ENCODE peak calls at places on chromosomes 6 and 20, in seven cellular contexts. One of them, this sample, is unnamed.

GRCh38 chr20:52219441-52219840 is 27.9 kb upstream of the ZFP64 start:
- DNase-seq in body of pancreas: no peak
- DNase-seq in transverse colon: no peak
- DNase-seq in mesenchymal stem cell: peak; percentile 15
- DNase-seq in CD4-positive, CD25-positive, alpha-beta regulatory T cell: no peak
- DNase-seq in fibroblast of lung: no peak
- DNase-seq in GM23338: peak; percentile 67
- DNase-seq in this sample: peak; percentile 22

GRCh38 chr20:38779247-38780097 is 26.0 kb upstream of the PPP1R16B start:
- DNase-seq in GM23338: peak; percentile 90
- DNase-seq in transverse colon: no peak
- DNase-seq in mesenchymal stem cell: no peak
- DNase-seq in body of pancreas: no peak
- DNase-seq in fibroblast of lung: no peak
- DNase-seq in CD4-positive, CD25-positive, alpha-beta regulatory T cell: no peak
- DNase-seq in this sample: no peak

GRCh38 chr6:12101653-12102312 is 89.7 kb downstream of the HIVEP1 start:
- DNase-seq in fibroblast of lung: no peak
- DNase-seq in CD4-positive, CD25-positive, alpha-beta regulatory T cell: no peak
- DNase-seq in body of pancreas: no peak
- DNase-seq in mesenchymal stem cell: no peak
- DNase-seq in transverse colon: no peak
- DNase-seq in GM23338: no peak
- DNase-seq in this sample: no peak

GRCh38 chr6:135180458-135181332 is at the start of gene MYB:
- DNase-seq in fibroblast of lung: peak; percentile 31
- DNase-seq in GM23338: peak; percentile 82
- DNase-seq in mesenchymal stem cell: peak; percentile 49
- DNase-seq in body of pancreas: peak; percentile 45
- DNase-seq in CD4-positive, CD25-positive, alpha-beta regulatory T cell: peak; percentile 74
- DNase-seq in transverse colon: peak; percentile 82
- DNase-seq in this sample: peak; percentile 75

GRCh38 chr20:7195704-7196103 is 428.2 kb downstream of the BMP2 start:
- DNase-seq in mesenchymal stem cell: peak; percentile 8
- DNase-seq in transverse colon: no peak
- DNase-seq in fibroblast of lung: peak; percentile 30
- DNase-seq in GM23338: no peak
- DNase-seq in body of pancreas: no peak
- DNase-seq in CD4-positive, CD25-positive, alpha-beta regulatory T cell: no peak
- DNase-seq in this sample: no peak

GRCh38 chr20:17169575-17170136 is 57.2 kb upstream of the PCSK2 start:
- DNase-seq in GM23338: no peak
- DNase-seq in CD4-positive, CD25-positive, alpha-beta regulatory T cell: no peak
- DNase-seq in body of pancreas: no peak
- DNase-seq in fibroblast of lung: no peak
- DNase-seq in mesenchymal stem cell: no peak
- DNase-seq in transverse colon: no peak
- DNase-seq in this sample: no peak

GRCh38 chr20:51800132-51800721 is 2.1 kb downstream of the SALL4 start:
- DNase-seq in CD4-positive, CD25-positive, alpha-beta regulatory T cell: peak; percentile 11
- DNase-seq in body of pancreas: peak; percentile 74
- DNase-seq in GM23338: peak; percentile 94
- DNase-seq in fibroblast of lung: peak; percentile 39
- DNase-seq in transverse colon: peak; percentile 69
- DNase-seq in mesenchymal stem cell: peak; percentile 61
- DNase-seq in this sample: peak; percentile 80

GRCh38 chr6:1708820-1709612 is 99.3 kb downstream of the FOXC1 start:
- DNase-seq in fibroblast of lung: no peak
- DNase-seq in GM23338: no peak
- DNase-seq in CD4-positive, CD25-positive, alpha-beta regulatory T cell: no peak
- DNase-seq in body of pancreas: no peak
- DNase-seq in transverse colon: no peak
- DNase-seq in mesenchymal stem cell: no peak
- DNase-seq in this sample: no peak

GRCh38 chr6:29631209-29631810 is 1.7 kb downstream of the GABBR1 start:
- DNase-seq in CD4-positive, CD25-positive, alpha-beta regulatory T cell: no peak
- DNase-seq in transverse colon: no peak
- DNase-seq in fibroblast of lung: peak; percentile 14
- DNase-seq in GM23338: peak; percentile 68
- DNase-seq in mesenchymal stem cell: peak; percentile 58
- DNase-seq in body of pancreas: no peak
- DNase-seq in this sample: no peak

GRCh38 chr20:19713851-19714716 is 44.0 kb upstream of the RIN2 start:
- DNase-seq in CD4-positive, CD25-positive, alpha-beta regulatory T cell: no peak
- DNase-seq in GM23338: no peak
- DNase-seq in body of pancreas: no peak
- DNase-seq in mesenchymal stem cell: peak; percentile 21
- DNase-seq in transverse colon: peak; percentile 35
- DNase-seq in fibroblast of lung: peak; percentile 23
- DNase-seq in this sample: no peak

GRCh38 chr6:170186006-170186908 is 104.6 kb downstream of the DLL1 start:
- DNase-seq in CD4-positive, CD25-positive, alpha-beta regulatory T cell: no peak
- DNase-seq in fibroblast of lung: no peak
- DNase-seq in GM23338: no peak
- DNase-seq in mesenchymal stem cell: no peak
- DNase-seq in transverse colon: no peak
- DNase-seq in body of pancreas: peak; percentile 9
- DNase-seq in this sample: no peak

GRCh38 chr6:86031713-86032112 is 389.0 kb upstream of the SYNCRIP start:
- DNase-seq in CD4-positive, CD25-positive, alpha-beta regulatory T cell: no peak
- DNase-seq in fibroblast of lung: no peak
- DNase-seq in body of pancreas: no peak
- DNase-seq in transverse colon: no peak
- DNase-seq in GM23338: no peak
- DNase-seq in mesenchymal stem cell: no peak
- DNase-seq in this sample: no peak

GRCh38 chr6:39051399-39052122 is 3.0 kb downstream of the GLP1R start:
- DNase-seq in CD4-positive, CD25-positive, alpha-beta regulatory T cell: no peak
- DNase-seq in mesenchymal stem cell: no peak
- DNase-seq in GM23338: no peak
- DNase-seq in body of pancreas: no peak
- DNase-seq in transverse colon: no peak
- DNase-seq in fibroblast of lung: no peak
- DNase-seq in this sample: no peak

GRCh38 chr6:124963416-124964083 is 1.3 kb downstream of the RNF217 start:
- DNase-seq in fibroblast of lung: peak; percentile 73
- DNase-seq in GM23338: peak; percentile 52
- DNase-seq in mesenchymal stem cell: peak; percentile 72
- DNase-seq in transverse colon: no peak
- DNase-seq in CD4-positive, CD25-positive, alpha-beta regulatory T cell: no peak
- DNase-seq in body of pancreas: no peak
- DNase-seq in this sample: no peak

GRCh38 chr6:73632346-73632745 is 21.4 kb downstream of the SLC17A5 start:
- DNase-seq in CD4-positive, CD25-positive, alpha-beta regulatory T cell: no peak
- DNase-seq in GM23338: no peak
- DNase-seq in fibroblast of lung: no peak
- DNase-seq in body of pancreas: no peak
- DNase-seq in transverse colon: no peak
- DNase-seq in mesenchymal stem cell: no peak
- DNase-seq in this sample: no peak

GRCh38 chr6:116221931-116222330 is 31.9 kb downstream of the TSPYL4 start:
- DNase-seq in CD4-positive, CD25-positive, alpha-beta regulatory T cell: no peak
- DNase-seq in GM23338: no peak
- DNase-seq in body of pancreas: no peak
- DNase-seq in mesenchymal stem cell: no peak
- DNase-seq in fibroblast of lung: no peak
- DNase-seq in transverse colon: no peak
- DNase-seq in this sample: no peak

GRCh38 chr20:33554914-33555420 is 65.1 kb downstream of the CBFA2T2 start:
- DNase-seq in CD4-positive, CD25-positive, alpha-beta regulatory T cell: peak; percentile 90
- DNase-seq in transverse colon: no peak
- DNase-seq in mesenchymal stem cell: peak; percentile 98
- DNase-seq in body of pancreas: peak; percentile 53
- DNase-seq in GM23338: peak; percentile 84
- DNase-seq in fibroblast of lung: peak; percentile 98
- DNase-seq in this sample: no peak

GRCh38 chr20:50711113-50711825 is 19.9 kb upstream of the RIPOR3 start:
- DNase-seq in GM23338: no peak
- DNase-seq in transverse colon: no peak
- DNase-seq in mesenchymal stem cell: no peak
- DNase-seq in body of pancreas: no peak
- DNase-seq in fibroblast of lung: no peak
- DNase-seq in CD4-positive, CD25-positive, alpha-beta regulatory T cell: no peak
- DNase-seq in this sample: no peak

GRCh38 chr6:12348530-12349511 is 58.7 kb downstream of the EDN1 start:
- DNase-seq in fibroblast of lung: peak; percentile 33
- DNase-seq in CD4-positive, CD25-positive, alpha-beta regulatory T cell: no peak
- DNase-seq in body of pancreas: peak; percentile 59
- DNase-seq in transverse colon: peak; percentile 38
- DNase-seq in mesenchymal stem cell: peak; percentile 81
- DNase-seq in GM23338: no peak
- DNase-seq in this sample: no peak

GRCh38 chr6:152458648-152459047 is 178.5 kb downstream of the SYNE1 start:
- DNase-seq in CD4-positive, CD25-positive, alpha-beta regulatory T cell: no peak
- DNase-seq in body of pancreas: no peak
- DNase-seq in mesenchymal stem cell: no peak
- DNase-seq in GM23338: no peak
- DNase-seq in fibroblast of lung: peak; percentile 71
- DNase-seq in transverse colon: no peak
- DNase-seq in this sample: no peak

GRCh38 chr6:142861711-142862110 is 83.3 kb downstream of the HIVEP2 start:
- DNase-seq in CD4-positive, CD25-positive, alpha-beta regulatory T cell: no peak
- DNase-seq in GM23338: no peak
- DNase-seq in body of pancreas: no peak
- DNase-seq in fibroblast of lung: no peak
- DNase-seq in transverse colon: no peak
- DNase-seq in mesenchymal stem cell: no peak
- DNase-seq in this sample: no peak

GRCh38 chr6:72835749-72836148 is 213.9 kb downstream of the KCNQ5 start:
- DNase-seq in mesenchymal stem cell: no peak
- DNase-seq in body of pancreas: no peak
- DNase-seq in CD4-positive, CD25-positive, alpha-beta regulatory T cell: no peak
- DNase-seq in transverse colon: no peak
- DNase-seq in GM23338: no peak
- DNase-seq in fibroblast of lung: no peak
- DNase-seq in this sample: no peak

DNA sequence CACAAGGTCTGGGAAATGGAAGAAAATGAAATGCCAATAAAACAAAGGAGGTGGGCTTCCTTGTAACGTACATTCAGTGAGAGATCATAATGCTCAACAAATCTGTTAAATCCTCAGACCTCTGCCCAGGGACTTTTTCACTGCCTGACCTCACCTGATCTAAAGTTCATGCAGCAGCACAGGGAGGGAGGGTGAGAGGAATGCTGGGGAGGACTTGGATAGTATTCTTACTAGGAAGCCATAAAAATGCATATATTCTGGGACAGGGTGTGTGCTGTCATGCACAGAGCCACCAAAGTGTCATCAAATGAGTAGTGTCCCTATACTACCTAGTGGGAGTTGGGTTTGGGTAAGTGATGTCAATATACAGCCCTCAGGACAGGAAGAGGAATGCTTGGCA is 32.6 kb downstream of the CLIC5 start:
- DNase-seq in transverse colon: peak; percentile 60
- DNase-seq in body of pancreas: no peak
- DNase-seq in fibroblast of lung: no peak
- DNase-seq in GM23338: no peak
- DNase-seq in mesenchymal stem cell: no peak
- DNase-seq in CD4-positive, CD25-positive, alpha-beta regulatory T cell: no peak
- DNase-seq in this sample: no peak
- H3K4me1 ChIP-seq in transverse colon: peaks cover 43% of the 10 kb centered on the region
- H3K4me1 ChIP-seq in body of pancreas: no peaks in the 10 kb centered on the region
- H3K4me1 ChIP-seq in fibroblast of lung: no peaks in the 10 kb centered on the region
- H3K4me1 ChIP-seq in GM23338: no peaks in the 10 kb centered on the region
- H3K4me1 ChIP-seq in mesenchymal stem cell: no peaks in the 10 kb centered on the region
- H3K4me1 ChIP-seq in CD4-positive, CD25-positive, alpha-beta regulatory T cell: no peaks in the 10 kb centered on the region
- H3K4me1 ChIP-seq in this sample: no peaks in the 10 kb centered on the region

GRCh38 chr20:1331101-1331500 is 2.2 kb upstream of the SDCBP2 start:
- DNase-seq in mesenchymal stem cell: no peak
- DNase-seq in fibroblast of lung: no peak
- DNase-seq in GM23338: no peak
- DNase-seq in transverse colon: no peak
- DNase-seq in body of pancreas: no peak
- DNase-seq in CD4-positive, CD25-positive, alpha-beta regulatory T cell: no peak
- DNase-seq in this sample: no peak
- H3K4me1 ChIP-seq in mesenchymal stem cell: peaks cover 21% of the 10 kb centered on the region
- H3K4me1 ChIP-seq in fibroblast of lung: peaks cover 15% of the 10 kb centered on the region
- H3K4me1 ChIP-seq in GM23338: peaks cover 5% of the 10 kb centered on the region
- H3K4me1 ChIP-seq in transverse colon: peaks cover 50% of the 10 kb centered on the region
- H3K4me1 ChIP-seq in body of pancreas: peaks cover 55% of the 10 kb centered on the region
- H3K4me1 ChIP-seq in CD4-positive, CD25-positive, alpha-beta regulatory T cell: peaks cover 13% of the 10 kb centered on the region
- H3K4me1 ChIP-seq in this sample: no peaks in the 10 kb centered on the region

GRCh38 chr6:157537518-157537917 is 156.5 kb downstream of the ZDHHC14 start:
- DNase-seq in body of pancreas: no peak
- DNase-seq in transverse colon: no peak
- DNase-seq in fibroblast of lung: no peak
- DNase-seq in GM23338: no peak
- DNase-seq in mesenchymal stem cell: no peak
- DNase-seq in CD4-positive, CD25-positive, alpha-beta regulatory T cell: no peak
- DNase-seq in this sample: no peak
- H3K4me1 ChIP-seq in body of pancreas: peaks cover 12% of the 10 kb centered on the region
- H3K4me1 ChIP-seq in transverse colon: peaks cover 40% of the 10 kb centered on the region
- H3K4me1 ChIP-seq in fibroblast of lung: peaks cover 3% of the 10 kb centered on the region
- H3K4me1 ChIP-seq in GM23338: peaks cover 34% of the 10 kb centered on the region
- H3K4me1 ChIP-seq in mesenchymal stem cell: peaks cover 8% of the 10 kb centered on the region
- H3K4me1 ChIP-seq in CD4-positive, CD25-positive, alpha-beta regulatory T cell: peaks cover 13% of the 10 kb centered on the region
- H3K4me1 ChIP-seq in this sample: peaks cover 10% of the 10 kb centered on the region

DNA sequence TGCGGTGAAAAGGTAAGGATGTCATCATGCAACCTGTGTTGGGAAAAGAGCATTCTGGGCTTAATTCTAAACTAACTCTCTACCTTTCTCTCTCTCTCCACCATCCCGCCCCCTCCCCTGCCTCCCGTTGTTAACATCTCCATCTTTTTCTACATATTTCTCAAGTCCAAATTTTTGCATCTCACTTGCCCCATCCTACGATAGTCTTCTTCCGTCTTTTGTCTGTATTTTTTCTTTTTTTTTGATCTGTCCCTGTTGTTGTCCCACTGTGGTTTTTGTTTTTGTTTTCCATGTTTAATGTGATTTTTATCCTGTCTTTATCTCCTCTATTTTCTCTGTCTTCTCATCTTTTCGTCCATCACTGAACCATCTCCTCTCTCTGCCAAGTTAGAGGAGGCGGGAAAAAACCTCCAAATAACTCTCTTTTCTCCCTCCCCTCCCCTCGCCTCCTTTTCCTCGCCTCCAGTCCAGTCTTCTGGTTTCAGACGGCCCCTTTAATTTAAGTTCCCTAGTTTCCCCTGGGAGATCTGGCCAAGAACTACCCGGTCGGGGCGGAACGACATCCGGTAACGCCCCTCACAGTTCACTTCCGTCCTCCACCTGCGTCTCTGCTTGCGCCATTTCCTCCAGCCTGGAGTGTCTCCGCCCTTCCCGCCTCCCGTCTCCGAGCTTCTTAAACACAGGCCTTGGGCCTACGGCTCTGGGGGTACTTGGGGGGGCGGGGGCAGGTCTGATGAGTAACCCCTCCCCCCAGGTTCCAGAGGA is at the start of gene NFKBIL1:
- DNase-seq in CD4-positive, CD25-positive, alpha-beta regulatory T cell: peak; percentile 86
- DNase-seq in fibroblast of lung: peak; percentile 99
- DNase-seq in body of pancreas: peak; percentile 94
- DNase-seq in transverse colon: peak; percentile 96
- DNase-seq in GM23338: peak; percentile 98
- DNase-seq in mesenchymal stem cell: peak; percentile 98
- DNase-seq in this sample: peak; percentile 93
- H3K4me1 ChIP-seq in CD4-positive, CD25-positive, alpha-beta regulatory T cell: peaks cover 29% of the 10 kb centered on the region
- H3K4me1 ChIP-seq in fibroblast of lung: peaks cover 6% of the 10 kb centered on the region
- H3K4me1 ChIP-seq in body of pancreas: peaks cover 30% of the 10 kb centered on the region
- H3K4me1 ChIP-seq in transverse colon: peaks cover 30% of the 10 kb centered on the region
- H3K4me1 ChIP-seq in GM23338: peaks cover 11% of the 10 kb centered on the region
- H3K4me1 ChIP-seq in mesenchymal stem cell: peaks cover 17% of the 10 kb centered on the region
- H3K4me1 ChIP-seq in this sample: no peaks in the 10 kb centered on the region

This sample was measured in BE2C.